ENCODE peak calls at places on chromosomes 13 and 19, in nine cellular contexts. G, B, Z, V, X, N, E, F and R are unnamed samples.

GRCh38 chr19:40933025-40933424 is 51.0 kb upstream of the CYP2A7 start:
- DNase-seq in B (no peak), G (no peak), F (peak), V (peak), N (no peak), X (no peak), E (no peak), Z (no peak), R (no peak)

GRCh38 chr19:29845576-29846176 is 33.9 kb downstream of the CCNE1 start:
- DNase-seq in X (no peak), E (no peak), B (no peak), N (no peak), V (no peak), G (no peak), F (no peak), Z (no peak), R (no peak)

GRCh38 chr13:83184819-83185218 is 697.5 kb downstream of the SLITRK1 start:
- DNase-seq in V (no peak), N (no peak), G (no peak), B (peak), Z (no peak), E (peak), F (no peak), X (no peak), R (no peak)

GRCh38 chr13:111862836-111863815 is 203.8 kb upstream of the SOX1 start:
- DNase-seq in F (no peak), V (no peak), Z (no peak), G (no peak), E (no peak), X (no peak), N (no peak), B (no peak), R (no peak)

GRCh38 chr19:44553478-44554171 is 24.1 kb upstream of the CEACAM20 start:
- DNase-seq in N (no peak), X (peak), F (no peak), Z (no peak), G (no peak), V (no peak), B (no peak), E (no peak), R (no peak)

GRCh38 chr13:51255556-51255955 is 33.4 kb downstream of the FAM124A start:
- DNase-seq in V (no peak), Z (no peak), N (no peak), B (no peak), X (no peak), E (no peak), F (no peak), G (no peak), R (no peak)

GRCh38 chr19:50870417-50871089 is 2.7 kb upstream of the KLK2 start:
- DNase-seq in F (peak), B (no peak), N (no peak), G (no peak), V (no peak), Z (no peak), X (no peak), E (no peak), R (no peak)

GRCh38 chr13:112905619-112905989 is 63.4 kb upstream of the MCF2L start:
- DNase-seq in G (no peak), Z (no peak), F (no peak), N (no peak), B (no peak), X (no peak), V (no peak), E (no peak), R (no peak)

GRCh38 chr13:49326222-49326917 is 78.6 kb downstream of the CDADC1 start:
- DNase-seq in X (no peak), B (no peak), F (no peak), Z (no peak), E (no peak), V (no peak), G (no peak), N (no peak), R (no peak)

GRCh38 chr19:46860846-46861690 is at the start of gene ARHGAP35:
- DNase-seq in N (no peak), F (peak), G (no peak), V (no peak), X (no peak), B (peak), Z (peak), E (peak), R (no peak)

GRCh38 chr13:66341978-66342377 is 888.2 kb downstream of the PCDH9 start:
- DNase-seq in N (no peak), V (no peak), F (no peak), X (no peak), E (no peak), Z (no peak), B (peak), G (no peak), R (no peak)

GRCh38 chr13:53784331-53784730 is 755.7 kb downstream of the OLFM4 start:
- DNase-seq in B (no peak), E (no peak), F (no peak), V (no peak), X (no peak), Z (no peak), G (no peak), N (no peak), R (peak)

GRCh38 chr13:45496942-45497341 is 32.2 kb downstream of the COG3 start:
- DNase-seq in V (no peak), E (no peak), F (no peak), G (no peak), B (no peak), N (no peak), X (no peak), Z (no peak), R (no peak)

GRCh38 chr13:29918845-29919244 is 68.4 kb upstream of the UBL3 start:
- DNase-seq in N (no peak), G (no peak), Z (no peak), V (no peak), X (no peak), B (peak), F (no peak), E (peak), R (no peak)

GRCh38 chr13:31012285-31013024 is 80.0 kb downstream of the TEX26 start:
- DNase-seq in N (no peak), F (no peak), G (no peak), X (no peak), B (peak), Z (no peak), E (no peak), V (no peak), R (no peak)